ENCODE peak calls at places on chromosome 22, in eight cellular contexts. One of them, this sample, is unnamed.

GRCh38 chr22:24244144-24244787 is 616 bp downstream of the GGT5 start:
- DNase-seq in SK-N-SH: peak
- DNase-seq in HCT116: no peak
- DNase-seq in IMR-90: peak
- DNase-seq in colonic mucosa: no peak
- DNase-seq in mesenchymal stem cell: peak
- DNase-seq in endodermal cell: no peak
- DNase-seq in DND-41: peak
- DNase-seq in this sample: peak

GRCh38 chr22:39173787-39174497 is 21.5 kb upstream of the CBX7 start:
- DNase-seq in SK-N-SH: no peak
- DNase-seq in HCT116: no peak
- DNase-seq in IMR-90: no peak
- DNase-seq in colonic mucosa: no peak
- DNase-seq in mesenchymal stem cell: no peak
- DNase-seq in endodermal cell: peak
- DNase-seq in DND-41: no peak
- DNase-seq in this sample: no peak

GRCh38 chr22:44393066-44393465 is 80.3 kb upstream of the SHISAL1 start:
- DNase-seq in SK-N-SH: no peak
- DNase-seq in HCT116: no peak
- DNase-seq in IMR-90: no peak
- DNase-seq in colonic mucosa: no peak
- DNase-seq in mesenchymal stem cell: no peak
- DNase-seq in endodermal cell: peak
- DNase-seq in DND-41: no peak
- DNase-seq in this sample: no peak

GRCh38 chr22:29142116-29142515 is 63.6 kb upstream of the EMID1 start:
- DNase-seq in SK-N-SH: no peak
- DNase-seq in HCT116: no peak
- DNase-seq in IMR-90: no peak
- DNase-seq in colonic mucosa: no peak
- DNase-seq in mesenchymal stem cell: no peak
- DNase-seq in endodermal cell: no peak
- DNase-seq in DND-41: no peak
- DNase-seq in this sample: no peak

GRCh38 chr22:48485144-48486135 is 1342.2 kb downstream of the BRD1 start:
- DNase-seq in SK-N-SH: no peak
- DNase-seq in HCT116: no peak
- DNase-seq in IMR-90: no peak
- DNase-seq in colonic mucosa: no peak
- DNase-seq in mesenchymal stem cell: no peak
- DNase-seq in endodermal cell: peak
- DNase-seq in DND-41: no peak
- DNase-seq in this sample: no peak

GRCh38 chr22:29031236-29031982 is 30.2 kb downstream of the C22orf31 start:
- DNase-seq in SK-N-SH: peak
- DNase-seq in HCT116: peak
- DNase-seq in IMR-90: peak
- DNase-seq in colonic mucosa: peak
- DNase-seq in mesenchymal stem cell: peak
- DNase-seq in endodermal cell: peak
- DNase-seq in DND-41: no peak
- DNase-seq in this sample: peak

GRCh38 chr22:47923011-47923427 is 1160.6 kb downstream of the TBC1D22A start:
- DNase-seq in SK-N-SH: no peak
- DNase-seq in HCT116: no peak
- DNase-seq in IMR-90: no peak
- DNase-seq in colonic mucosa: no peak
- DNase-seq in mesenchymal stem cell: no peak
- DNase-seq in endodermal cell: no peak
- DNase-seq in DND-41: no peak
- DNase-seq in this sample: no peak

GRCh38 chr22:43832393-43833265 is 20.5 kb upstream of the EFCAB6 start:
- DNase-seq in SK-N-SH: no peak
- DNase-seq in HCT116: no peak
- DNase-seq in IMR-90: no peak
- DNase-seq in colonic mucosa: no peak
- DNase-seq in mesenchymal stem cell: no peak
- DNase-seq in endodermal cell: no peak
- DNase-seq in DND-41: no peak
- DNase-seq in this sample: no peak

GRCh38 chr22:24950272-24950902 is 2.1 kb upstream of the KIAA1671 start:
- DNase-seq in SK-N-SH: peak
- DNase-seq in HCT116: no peak
- DNase-seq in IMR-90: peak
- DNase-seq in colonic mucosa: no peak
- DNase-seq in mesenchymal stem cell: no peak
- DNase-seq in endodermal cell: peak
- DNase-seq in DND-41: no peak
- DNase-seq in this sample: peak

GRCh38 chr22:28907311-28908008 is 24.1 kb downstream of the ZNRF3 start:
- DNase-seq in SK-N-SH: no peak
- DNase-seq in HCT116: no peak
- DNase-seq in IMR-90: peak
- DNase-seq in colonic mucosa: no peak
- DNase-seq in mesenchymal stem cell: no peak
- DNase-seq in endodermal cell: no peak
- DNase-seq in DND-41: no peak
- DNase-seq in this sample: no peak

GRCh38 chr22:48306284-48306683 is 1521.4 kb downstream of the BRD1 start:
- DNase-seq in SK-N-SH: no peak
- DNase-seq in HCT116: no peak
- DNase-seq in IMR-90: no peak
- DNase-seq in colonic mucosa: no peak
- DNase-seq in mesenchymal stem cell: no peak
- DNase-seq in endodermal cell: no peak
- DNase-seq in DND-41: no peak
- DNase-seq in this sample: no peak

GRCh38 chr22:21791635-21792625 is 56.3 kb upstream of the YPEL1 start:
- DNase-seq in SK-N-SH: no peak
- DNase-seq in HCT116: no peak
- DNase-seq in IMR-90: peak
- DNase-seq in colonic mucosa: no peak
- DNase-seq in mesenchymal stem cell: no peak
- DNase-seq in endodermal cell: no peak
- DNase-seq in DND-41: no peak
- DNase-seq in this sample: peak

GRCh38 chr22:37749223-37749622 is 52.4 kb downstream of the TRIOBP start:
- DNase-seq in SK-N-SH: no peak
- DNase-seq in HCT116: no peak
- DNase-seq in IMR-90: no peak
- DNase-seq in colonic mucosa: no peak
- DNase-seq in mesenchymal stem cell: no peak
- DNase-seq in endodermal cell: no peak
- DNase-seq in DND-41: no peak
- DNase-seq in this sample: no peak
- H3K9ac ChIP-seq in SK-N-SH: no peak
- H3K9ac ChIP-seq in HCT116: peak
- H3K9ac ChIP-seq in IMR-90: no peak
- H3K9ac ChIP-seq in colonic mucosa: peak
- H3K9ac ChIP-seq in mesenchymal stem cell: peak
- H3K9ac ChIP-seq in endodermal cell: no peak
- H3K9ac ChIP-seq in DND-41: no peak
- H3K9ac ChIP-seq in this sample: no peak

GRCh38 chr22:20299736-20300136 is 20.1 kb downstream of the DGCR6L start:
- DNase-seq in SK-N-SH: no peak
- DNase-seq in HCT116: no peak
- DNase-seq in IMR-90: peak
- DNase-seq in colonic mucosa: no peak
- DNase-seq in mesenchymal stem cell: peak
- DNase-seq in endodermal cell: no peak
- DNase-seq in DND-41: no peak
- DNase-seq in this sample: no peak

GRCh38 chr22:20297414-20298109 is 22.3 kb downstream of the DGCR6L start:
- DNase-seq in SK-N-SH: no peak
- DNase-seq in HCT116: no peak
- DNase-seq in IMR-90: no peak
- DNase-seq in colonic mucosa: no peak
- DNase-seq in mesenchymal stem cell: no peak
- DNase-seq in endodermal cell: no peak
- DNase-seq in DND-41: no peak
- DNase-seq in this sample: no peak

GRCh38 chr22:20298110-20298802 is 21.6 kb downstream of the DGCR6L start:
- DNase-seq in SK-N-SH: no peak
- DNase-seq in HCT116: no peak
- DNase-seq in IMR-90: no peak
- DNase-seq in colonic mucosa: no peak
- DNase-seq in mesenchymal stem cell: no peak
- DNase-seq in endodermal cell: no peak
- DNase-seq in DND-41: no peak
- DNase-seq in this sample: no peak

GRCh38 chr22:20296598-20296997 is 23.3 kb downstream of the DGCR6L start:
- DNase-seq in SK-N-SH: no peak
- DNase-seq in HCT116: no peak
- DNase-seq in IMR-90: peak
- DNase-seq in colonic mucosa: no peak
- DNase-seq in mesenchymal stem cell: no peak
- DNase-seq in endodermal cell: no peak
- DNase-seq in DND-41: no peak
- DNase-seq in this sample: peak

GRCh38 chr22:20298803-20299735 is 20.8 kb downstream of the DGCR6L start:
- DNase-seq in SK-N-SH: peak
- DNase-seq in HCT116: peak
- DNase-seq in IMR-90: peak
- DNase-seq in colonic mucosa: peak
- DNase-seq in mesenchymal stem cell: peak
- DNase-seq in endodermal cell: peak
- DNase-seq in DND-41: peak
- DNase-seq in this sample: peak
- H3K9ac ChIP-seq in SK-N-SH: peak
- H3K9ac ChIP-seq in HCT116: peak
- H3K9ac ChIP-seq in IMR-90: no peak
- H3K9ac ChIP-seq in colonic mucosa: peak
- H3K9ac ChIP-seq in mesenchymal stem cell: no peak
- H3K9ac ChIP-seq in endodermal cell: no peak
- H3K9ac ChIP-seq in DND-41: no peak
- H3K9ac ChIP-seq in this sample: no peak

GRCh38 chr22:41934284-41935014 is 7.8 kb upstream of the TNFRSF13C start:
- DNase-seq in SK-N-SH: no peak
- DNase-seq in HCT116: no peak
- DNase-seq in IMR-90: no peak
- DNase-seq in colonic mucosa: no peak
- DNase-seq in mesenchymal stem cell: no peak
- DNase-seq in endodermal cell: peak
- DNase-seq in DND-41: no peak
- DNase-seq in this sample: no peak

GRCh38 chr22:41929158-41929896 is 2.7 kb upstream of the TNFRSF13C start:
- DNase-seq in SK-N-SH: no peak
- DNase-seq in HCT116: no peak
- DNase-seq in IMR-90: no peak
- DNase-seq in colonic mucosa: no peak
- DNase-seq in mesenchymal stem cell: no peak
- DNase-seq in endodermal cell: peak
- DNase-seq in DND-41: no peak
- DNase-seq in this sample: no peak

GRCh38 chr22:41933411-41934177 is 7.0 kb upstream of the TNFRSF13C start:
- DNase-seq in SK-N-SH: no peak
- DNase-seq in HCT116: no peak
- DNase-seq in IMR-90: no peak
- DNase-seq in colonic mucosa: no peak
- DNase-seq in mesenchymal stem cell: no peak
- DNase-seq in endodermal cell: no peak
- DNase-seq in DND-41: peak
- DNase-seq in this sample: no peak

GRCh38 chr22:41932353-41932752 is 5.7 kb upstream of the TNFRSF13C start:
- DNase-seq in SK-N-SH: no peak
- DNase-seq in HCT116: no peak
- DNase-seq in IMR-90: no peak
- DNase-seq in colonic mucosa: no peak
- DNase-seq in mesenchymal stem cell: no peak
- DNase-seq in endodermal cell: peak
- DNase-seq in DND-41: no peak
- DNase-seq in this sample: no peak

DNA sequence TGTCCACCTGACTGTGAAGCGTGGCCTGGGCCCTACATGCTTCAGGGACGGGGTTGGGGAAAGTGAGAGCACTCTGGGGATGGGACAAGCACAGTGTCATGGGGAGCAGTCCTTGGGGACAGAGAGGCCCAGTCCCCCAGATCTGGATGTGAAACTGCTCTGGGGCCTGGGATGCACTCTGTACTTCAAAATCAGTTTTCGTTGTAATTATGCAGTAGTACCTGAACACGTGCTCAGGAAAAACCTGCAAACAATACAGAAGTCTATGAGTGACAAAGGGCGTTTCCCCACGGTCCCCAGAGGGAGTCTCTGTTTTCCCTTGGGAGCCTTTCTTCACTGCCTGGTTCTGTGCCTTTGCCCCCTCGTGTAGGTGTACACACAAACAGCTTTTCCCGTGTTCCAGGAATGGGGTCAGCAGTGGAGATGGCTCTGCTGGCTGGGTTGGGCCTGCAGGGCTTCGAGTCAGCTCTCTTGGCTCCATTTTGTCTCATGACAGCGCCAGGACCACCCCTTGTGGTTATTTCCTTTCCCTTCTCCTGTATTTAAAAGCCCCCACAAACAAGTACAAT is 5.2 kb upstream of the TNFRSF13C start:
- DNase-seq in SK-N-SH: no peak
- DNase-seq in HCT116: no peak
- DNase-seq in IMR-90: no peak
- DNase-seq in colonic mucosa: no peak
- DNase-seq in mesenchymal stem cell: no peak
- DNase-seq in endodermal cell: peak
- DNase-seq in DND-41: no peak
- DNase-seq in this sample: no peak
- H3K9ac ChIP-seq in SK-N-SH: no peak
- H3K9ac ChIP-seq in HCT116: no peak
- H3K9ac ChIP-seq in IMR-90: no peak
- H3K9ac ChIP-seq in colonic mucosa: no peak
- H3K9ac ChIP-seq in mesenchymal stem cell: no peak
- H3K9ac ChIP-seq in endodermal cell: no peak
- H3K9ac ChIP-seq in DND-41: no peak
- H3K9ac ChIP-seq in this sample: no peak

DNA sequence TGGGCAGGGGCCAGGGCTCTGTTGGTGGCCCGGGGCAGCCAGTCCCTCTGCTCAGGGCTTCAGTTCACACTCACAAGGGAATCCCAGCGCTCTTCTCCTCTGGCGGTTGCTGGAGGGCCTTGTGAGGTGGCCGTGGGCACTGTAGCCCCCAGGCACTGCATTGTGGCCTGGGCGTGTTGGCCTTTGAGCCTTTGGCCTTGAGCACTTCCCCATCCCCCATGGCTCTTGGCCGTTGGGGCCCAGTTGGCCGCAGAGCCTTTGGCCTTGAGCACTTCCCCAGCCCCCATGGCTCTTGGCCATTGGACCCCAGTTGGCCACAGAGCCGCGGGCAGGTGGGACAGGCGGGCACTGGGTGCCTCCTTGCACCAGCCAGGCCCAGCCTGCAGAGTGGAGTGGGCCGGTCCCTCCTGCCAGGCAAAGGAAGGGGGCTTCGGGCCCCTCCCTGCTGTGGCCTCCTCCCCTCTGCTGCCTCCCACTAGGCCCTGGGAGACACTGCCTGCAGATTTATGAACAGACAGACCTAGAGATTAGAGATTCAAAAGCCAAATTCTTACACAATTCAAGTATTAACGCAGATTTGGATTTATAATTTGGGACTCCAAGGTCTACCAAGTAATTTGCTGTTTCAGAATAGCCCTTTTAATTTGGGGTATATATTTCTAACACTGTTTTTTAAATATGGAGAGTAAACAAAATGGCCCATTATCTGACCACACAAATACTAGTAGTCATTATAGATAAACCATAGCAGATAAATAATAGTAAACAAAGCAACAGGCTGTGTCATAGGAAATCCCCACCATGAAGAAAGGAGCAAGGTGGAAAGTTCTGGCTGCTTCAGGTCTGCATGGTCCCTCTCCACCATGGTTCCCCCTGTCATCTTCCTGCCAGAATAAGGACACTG is 18.2 kb upstream of the TXNRD2 start:
- DNase-seq in SK-N-SH: peak
- DNase-seq in HCT116: no peak
- DNase-seq in IMR-90: no peak
- DNase-seq in colonic mucosa: no peak
- DNase-seq in mesenchymal stem cell: peak
- DNase-seq in endodermal cell: no peak
- DNase-seq in DND-41: no peak
- DNase-seq in this sample: no peak
- H3K9ac ChIP-seq in SK-N-SH: no peak
- H3K9ac ChIP-seq in HCT116: peak
- H3K9ac ChIP-seq in IMR-90: no peak
- H3K9ac ChIP-seq in colonic mucosa: no peak
- H3K9ac ChIP-seq in mesenchymal stem cell: peak
- H3K9ac ChIP-seq in endodermal cell: no peak
- H3K9ac ChIP-seq in DND-41: no peak
- H3K9ac ChIP-seq in this sample: no peak

This sample was measured in astrocyte.